ENCODE peak calls at places on chromosomes 16 and 17, in four cellular contexts. M, X, L and C are unnamed samples.

GRCh38 chr16:72221216-72221995 is 49.5 kb upstream of the PMFBP1 start:
- DNase-seq in X (no peak), M (no peak), L (no peak), C (no peak)

GRCh38 chr17:71117461-71117860 is 948.1 kb downstream of the KCNJ2 start:
- DNase-seq in L (peak), M (no peak), X (no peak), C (no peak)

GRCh38 chr16:4381935-4382794 is 10.5 kb downstream of the VASN start:
- DNase-seq in L (no peak), X (no peak), M (no peak), C (no peak)

GRCh38 chr17:75524971-75525805 is at the start of gene LLGL2:
- DNase-seq in X (peak), M (peak), L (peak), C (peak)

GRCh38 chr17:19573075-19573474 is 39.4 kb downstream of the SLC47A1 start:
- DNase-seq in L (peak), M (no peak), X (no peak), C (no peak)

GRCh38 chr17:1216209-1216937 is 36.6 kb upstream of the ABR start:
- DNase-seq in X (no peak), L (no peak), M (no peak), C (peak)

GRCh38 chr16:21326459-21326858 is 48.4 kb upstream of the CRYM start:
- DNase-seq in M (no peak), X (no peak), L (no peak), C (no peak)

GRCh38 chr17:51032850-51033249 is 87.8 kb downstream of the SPAG9 start:
- DNase-seq in M (no peak), X (no peak), L (peak), C (no peak)